ENCODE peak calls at places on chromosomes 11 and 22, in seven cellular contexts. One of them, this sample, is unnamed.

GRCh38 chr11:125416993-125417935 is 78.8 kb downstream of the FEZ1 start:
- DNase-seq in SW480: no peak
- DNase-seq in ascending aorta: no peak
- DNase-seq in naive B cell: no peak
- DNase-seq in fibroblast of pulmonary artery: no peak
- DNase-seq in IMR-90: no peak
- DNase-seq in activated CD4-positive, CD25-positive, alpha-beta regulatory T cell: no peak
- DNase-seq in this sample: no peak

GRCh38 chr11:115676768-115677167 is 172.6 kb upstream of the CADM1 start:
- DNase-seq in SW480: peak
- DNase-seq in activated CD4-positive, CD25-positive, alpha-beta regulatory T cell: no peak
- DNase-seq in fibroblast of pulmonary artery: no peak
- DNase-seq in ascending aorta: no peak
- DNase-seq in IMR-90: peak
- DNase-seq in naive B cell: no peak
- DNase-seq in this sample: no peak

GRCh38 chr22:21942407-21942895 is 10.2 kb downstream of the PPM1F start:
- DNase-seq in ascending aorta: peak
- DNase-seq in fibroblast of pulmonary artery: peak
- DNase-seq in SW480: peak
- DNase-seq in naive B cell: no peak
- DNase-seq in IMR-90: peak
- DNase-seq in activated CD4-positive, CD25-positive, alpha-beta regulatory T cell: no peak
- DNase-seq in this sample: no peak

GRCh38 chr22:42688241-42688913 is 32.3 kb downstream of the A4GALT start:
- DNase-seq in IMR-90: peak
- DNase-seq in fibroblast of pulmonary artery: peak
- DNase-seq in SW480: peak
- DNase-seq in ascending aorta: peak
- DNase-seq in naive B cell: no peak
- DNase-seq in activated CD4-positive, CD25-positive, alpha-beta regulatory T cell: no peak
- DNase-seq in this sample: no peak

GRCh38 chr11:34234086-34234740 is 123.6 kb downstream of the ABTB2 start:
- DNase-seq in naive B cell: peak
- DNase-seq in activated CD4-positive, CD25-positive, alpha-beta regulatory T cell: peak
- DNase-seq in IMR-90: peak
- DNase-seq in ascending aorta: peak
- DNase-seq in fibroblast of pulmonary artery: peak
- DNase-seq in SW480: peak
- DNase-seq in this sample: no peak

GRCh38 chr11:103608566-103608965 is 427.9 kb upstream of the DDI1 start:
- DNase-seq in activated CD4-positive, CD25-positive, alpha-beta regulatory T cell: no peak
- DNase-seq in SW480: no peak
- DNase-seq in fibroblast of pulmonary artery: peak
- DNase-seq in ascending aorta: no peak
- DNase-seq in naive B cell: no peak
- DNase-seq in IMR-90: peak
- DNase-seq in this sample: no peak

GRCh38 chr22:30843245-30843644 is 125.3 kb downstream of the MORC2 start:
- DNase-seq in IMR-90: no peak
- DNase-seq in ascending aorta: peak
- DNase-seq in naive B cell: no peak
- DNase-seq in fibroblast of pulmonary artery: no peak
- DNase-seq in SW480: no peak
- DNase-seq in activated CD4-positive, CD25-positive, alpha-beta regulatory T cell: no peak
- DNase-seq in this sample: no peak

GRCh38 chr11:2762451-2762850 is 62.7 kb upstream of the KCNQ1OT1 start:
- DNase-seq in naive B cell: no peak
- DNase-seq in fibroblast of pulmonary artery: no peak
- DNase-seq in IMR-90: no peak
- DNase-seq in ascending aorta: peak
- DNase-seq in activated CD4-positive, CD25-positive, alpha-beta regulatory T cell: no peak
- DNase-seq in SW480: no peak
- DNase-seq in this sample: no peak

GRCh38 chr11:111000400-111001090 is 245.0 kb upstream of the POU2AF2 start:
- DNase-seq in IMR-90: no peak
- DNase-seq in ascending aorta: no peak
- DNase-seq in naive B cell: no peak
- DNase-seq in fibroblast of pulmonary artery: peak
- DNase-seq in activated CD4-positive, CD25-positive, alpha-beta regulatory T cell: no peak
- DNase-seq in SW480: no peak
- DNase-seq in this sample: no peak